ENCODE peak calls at places on chromosomes 6 and 20, in seven cellular contexts. One of them, this sample, is unnamed.

GRCh38 chr20:2805682-2806350 is 5.4 kb upstream of the CPXM1 start:
- DNase-seq in ovary: no peak
- DNase-seq in Peyer's patch: no peak
- DNase-seq in NB4: no peak
- DNase-seq in A549: no peak
- DNase-seq in HepG2: no peak
- DNase-seq in HCT116: no peak
- DNase-seq in this sample: no peak

GRCh38 chr6:138227316-138227781 is 9.1 kb upstream of the PBOV1 start:
- DNase-seq in Peyer's patch: peak; percentile 60
- DNase-seq in HCT116: no peak
- DNase-seq in HepG2: peak; percentile 80
- DNase-seq in ovary: no peak
- DNase-seq in A549: no peak
- DNase-seq in NB4: no peak
- DNase-seq in this sample: peak; percentile 62

GRCh38 chr6:137722749-137723272 is 144.2 kb upstream of the TNFAIP3 start:
- DNase-seq in ovary: no peak
- DNase-seq in HepG2: no peak
- DNase-seq in HCT116: no peak
- DNase-seq in A549: no peak
- DNase-seq in Peyer's patch: no peak
- DNase-seq in NB4: peak; percentile 70
- DNase-seq in this sample: no peak

GRCh38 chr6:18488004-18488403 is 100.9 kb downstream of the RNF144B start:
- DNase-seq in Peyer's patch: no peak
- DNase-seq in NB4: no peak
- DNase-seq in HCT116: no peak
- DNase-seq in ovary: no peak
- DNase-seq in A549: no peak
- DNase-seq in HepG2: no peak
- DNase-seq in this sample: peak; percentile 41

GRCh38 chr6:69084746-69085335 is 449.8 kb downstream of the ADGRB3 start:
- DNase-seq in Peyer's patch: no peak
- DNase-seq in ovary: no peak
- DNase-seq in HCT116: no peak
- DNase-seq in A549: no peak
- DNase-seq in NB4: no peak
- DNase-seq in HepG2: no peak
- DNase-seq in this sample: no peak

GRCh38 chr6:71533939-71534379 is 245.3 kb downstream of the OGFRL1 start:
- DNase-seq in HCT116: peak; percentile 3
- DNase-seq in NB4: peak; percentile 14
- DNase-seq in Peyer's patch: no peak
- DNase-seq in A549: peak; percentile 13
- DNase-seq in HepG2: peak; percentile 2
- DNase-seq in ovary: no peak
- DNase-seq in this sample: no peak

GRCh38 chr6:2749972-2750600 is 636 bp downstream of the MYLK4 start:
- DNase-seq in HepG2: peak; percentile 46
- DNase-seq in HCT116: peak; percentile 43
- DNase-seq in Peyer's patch: no peak
- DNase-seq in ovary: peak; percentile 69
- DNase-seq in A549: peak; percentile 32
- DNase-seq in NB4: peak; percentile 82
- DNase-seq in this sample: no peak

GRCh38 chr6:132063738-132064137 is 112.6 kb upstream of the CCN2 start:
- DNase-seq in NB4: no peak
- DNase-seq in A549: peak; percentile 17
- DNase-seq in HCT116: peak; percentile 80
- DNase-seq in HepG2: peak; percentile 55
- DNase-seq in ovary: no peak
- DNase-seq in Peyer's patch: no peak
- DNase-seq in this sample: no peak

GRCh38 chr20:703010-703409 is 27.4 kb upstream of the SCRT2 start:
- DNase-seq in ovary: no peak
- DNase-seq in HepG2: no peak
- DNase-seq in NB4: no peak
- DNase-seq in Peyer's patch: no peak
- DNase-seq in A549: no peak
- DNase-seq in HCT116: no peak
- DNase-seq in this sample: no peak

GRCh38 chr6:36330366-36330765 is 6.3 kb downstream of the BNIP5 start:
- DNase-seq in A549: no peak
- DNase-seq in Peyer's patch: peak; percentile 32
- DNase-seq in NB4: no peak
- DNase-seq in ovary: no peak
- DNase-seq in HepG2: no peak
- DNase-seq in HCT116: no peak
- DNase-seq in this sample: no peak

GRCh38 chr6:130494745-130495144 is 128.9 kb downstream of the TMEM200A start:
- DNase-seq in NB4: no peak
- DNase-seq in ovary: no peak
- DNase-seq in A549: no peak
- DNase-seq in HepG2: no peak
- DNase-seq in Peyer's patch: no peak
- DNase-seq in HCT116: no peak
- DNase-seq in this sample: no peak

GRCh38 chr6:158353851-158354508 is 41.7 kb downstream of the TULP4 start:
- DNase-seq in ovary: no peak
- DNase-seq in HepG2: no peak
- DNase-seq in A549: no peak
- DNase-seq in NB4: no peak
- DNase-seq in HCT116: no peak
- DNase-seq in Peyer's patch: no peak
- DNase-seq in this sample: peak; percentile 48

GRCh38 chr20:1050440-1050839 is 48.3 kb upstream of the RSPO4 start:
- DNase-seq in NB4: no peak
- DNase-seq in A549: no peak
- DNase-seq in HCT116: no peak
- DNase-seq in HepG2: no peak
- DNase-seq in Peyer's patch: no peak
- DNase-seq in ovary: no peak
- DNase-seq in this sample: no peak

GRCh38 chr6:148770408-148771211 is 23.8 kb downstream of the UST start:
- DNase-seq in A549: no peak
- DNase-seq in ovary: no peak
- DNase-seq in HCT116: no peak
- DNase-seq in HepG2: no peak
- DNase-seq in Peyer's patch: no peak
- DNase-seq in NB4: peak; percentile 19
- DNase-seq in this sample: no peak

GRCh38 chr6:30839666-30840065 is 44.7 kb upstream of the DDR1 start:
- DNase-seq in HepG2: no peak
- DNase-seq in Peyer's patch: peak; percentile 65
- DNase-seq in HCT116: no peak
- DNase-seq in ovary: no peak
- DNase-seq in NB4: no peak
- DNase-seq in A549: no peak
- DNase-seq in this sample: no peak

GRCh38 chr20:24357169-24357568 is 112.3 kb upstream of the SYNDIG1 start:
- DNase-seq in NB4: no peak
- DNase-seq in A549: no peak
- DNase-seq in Peyer's patch: no peak
- DNase-seq in ovary: no peak
- DNase-seq in HepG2: no peak
- DNase-seq in HCT116: no peak
- DNase-seq in this sample: no peak

GRCh38 chr6:168849459-168849858 is 404.2 kb downstream of the THBS2 start:
- DNase-seq in ovary: no peak
- DNase-seq in A549: no peak
- DNase-seq in HCT116: no peak
- DNase-seq in HepG2: no peak
- DNase-seq in NB4: no peak
- DNase-seq in Peyer's patch: no peak
- DNase-seq in this sample: no peak

GRCh38 chr20:20799913-20800312 is 87.5 kb upstream of the RALGAPA2 start:
- DNase-seq in NB4: no peak
- DNase-seq in HepG2: no peak
- DNase-seq in ovary: no peak
- DNase-seq in HCT116: no peak
- DNase-seq in A549: no peak
- DNase-seq in Peyer's patch: no peak
- DNase-seq in this sample: no peak

GRCh38 chr20:47878601-47879004 is 93.3 kb upstream of the SULF2 start:
- DNase-seq in HepG2: no peak
- DNase-seq in HCT116: no peak
- DNase-seq in Peyer's patch: no peak
- DNase-seq in NB4: no peak
- DNase-seq in ovary: no peak
- DNase-seq in A549: no peak
- DNase-seq in this sample: no peak

GRCh38 chr6:134621858-134622257 is 303.9 kb upstream of the SGK1 start:
- DNase-seq in NB4: no peak
- DNase-seq in Peyer's patch: no peak
- DNase-seq in HepG2: no peak
- DNase-seq in HCT116: no peak
- DNase-seq in A549: no peak
- DNase-seq in ovary: no peak
- DNase-seq in this sample: peak; percentile 89

GRCh38 chr20:4150095-4150492 is 134.7 kb upstream of the RNF24 start:
- DNase-seq in HepG2: no peak
- DNase-seq in HCT116: no peak
- DNase-seq in ovary: no peak
- DNase-seq in A549: peak; percentile 71
- DNase-seq in NB4: no peak
- DNase-seq in Peyer's patch: no peak
- DNase-seq in this sample: peak; percentile 24

GRCh38 chr6:87714093-87714809 is 12.2 kb upstream of the AKIRIN2 start:
- DNase-seq in HCT116: no peak
- DNase-seq in NB4: peak; percentile 52
- DNase-seq in Peyer's patch: no peak
- DNase-seq in A549: no peak
- DNase-seq in HepG2: no peak
- DNase-seq in ovary: no peak
- DNase-seq in this sample: no peak

GRCh38 chr6:100202417-100203194 is 208.6 kb upstream of the MCHR2 start:
- DNase-seq in HCT116: peak; percentile 77
- DNase-seq in HepG2: no peak
- DNase-seq in NB4: peak; percentile 62
- DNase-seq in A549: peak; percentile 40
- DNase-seq in ovary: no peak
- DNase-seq in Peyer's patch: no peak
- DNase-seq in this sample: no peak

GRCh38 chr6:37831457-37831856 is 11.9 kb downstream of the ZFAND3 start:
- DNase-seq in ovary: no peak
- DNase-seq in HepG2: no peak
- DNase-seq in NB4: no peak
- DNase-seq in Peyer's patch: no peak
- DNase-seq in A549: no peak
- DNase-seq in HCT116: no peak
- DNase-seq in this sample: no peak

GRCh38 chr6:156850356-156850755 is 73.2 kb downstream of the ARID1B start:
- DNase-seq in A549: no peak
- DNase-seq in ovary: no peak
- DNase-seq in HepG2: no peak
- DNase-seq in NB4: no peak
- DNase-seq in HCT116: no peak
- DNase-seq in Peyer's patch: no peak
- DNase-seq in this sample: no peak
- TF ChIP-seq POLR2A in A549: no peak
- TF ChIP-seq POLR2A in ovary: no peak
- TF ChIP-seq POLR2A in HepG2: no peak
- TF ChIP-seq POLR2A in NB4: no peak
- TF ChIP-seq POLR2A in HCT116: no peak
- TF ChIP-seq POLR2A in Peyer's patch: no peak
- TF ChIP-seq POLR2A in this sample: no peak

DNA sequence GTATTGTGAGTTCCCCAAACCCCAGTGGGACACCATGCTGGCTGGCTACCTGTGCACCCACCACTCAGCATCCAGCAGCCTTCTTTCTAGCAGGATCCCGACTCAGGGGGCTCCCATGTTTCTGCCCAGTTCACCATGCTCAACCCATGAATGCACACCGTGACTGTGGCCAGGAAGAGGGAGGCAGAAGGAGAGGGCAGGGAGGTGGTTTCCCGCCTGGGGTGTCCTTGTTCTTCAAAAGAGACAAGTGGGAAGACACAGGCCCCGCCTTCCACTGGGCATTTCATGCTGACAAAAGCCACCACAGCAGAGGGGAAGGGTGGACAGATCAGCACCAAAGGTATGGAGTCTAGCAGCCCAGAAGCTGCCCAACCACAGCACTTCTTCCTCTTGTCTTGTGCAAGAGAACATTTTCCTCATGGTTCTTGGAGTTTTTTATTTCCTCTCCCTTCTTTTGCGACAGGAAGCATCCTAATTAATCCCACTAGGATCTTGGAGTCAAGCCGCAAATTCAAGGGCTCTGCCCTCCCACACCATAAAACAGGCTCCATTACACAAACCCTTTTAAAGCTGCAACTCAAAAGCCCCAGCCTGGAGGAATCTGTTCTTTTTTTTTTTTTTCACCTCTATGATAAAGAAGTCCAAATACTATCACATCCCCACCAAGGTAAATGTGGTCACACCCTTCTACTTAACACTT is 13.5 kb upstream of the ANKRD60 start:
- DNase-seq in NB4: no peak
- DNase-seq in HepG2: no peak
- DNase-seq in ovary: no peak
- DNase-seq in A549: no peak
- DNase-seq in HCT116: no peak
- DNase-seq in Peyer's patch: no peak
- DNase-seq in this sample: no peak
- TF ChIP-seq CTCF in NB4: no peak
- TF ChIP-seq CTCF in HepG2: no peak
- TF ChIP-seq CTCF in ovary: no peak
- TF ChIP-seq CTCF in A549: no peak
- TF ChIP-seq CTCF in HCT116: no peak
- TF ChIP-seq CTCF in Peyer's patch: no peak
- TF ChIP-seq CTCF in this sample: no peak

GRCh38 chr20:60053125-60053812 is 95.0 kb downstream of the CDH26 start:
- DNase-seq in Peyer's patch: no peak
- DNase-seq in A549: no peak
- DNase-seq in ovary: no peak
- DNase-seq in HepG2: peak; percentile 20
- DNase-seq in NB4: peak; percentile 64
- DNase-seq in HCT116: no peak
- DNase-seq in this sample: no peak
- TF ChIP-seq POLR2A in Peyer's patch: no peak
- TF ChIP-seq POLR2A in A549: no peak
- TF ChIP-seq POLR2A in ovary: no peak
- TF ChIP-seq POLR2A in HepG2: no peak
- TF ChIP-seq POLR2A in NB4: no peak
- TF ChIP-seq POLR2A in HCT116: no peak
- TF ChIP-seq POLR2A in this sample: no peak

GRCh38 chr6:816510-817084 is 123.7 kb upstream of the EXOC2 start:
- DNase-seq in Peyer's patch: no peak
- DNase-seq in HepG2: peak; percentile 40
- DNase-seq in A549: no peak
- DNase-seq in HCT116: no peak
- DNase-seq in NB4: peak; percentile 93
- DNase-seq in ovary: no peak
- DNase-seq in this sample: no peak
- TF ChIP-seq CTCF in Peyer's patch: no peak
- TF ChIP-seq CTCF in HepG2: peak; percentile 3
- TF ChIP-seq CTCF in A549: no peak
- TF ChIP-seq CTCF in HCT116: no peak
- TF ChIP-seq CTCF in NB4: peak; percentile 6
- TF ChIP-seq CTCF in ovary: no peak
- TF ChIP-seq CTCF in this sample: no peak